ENCODE peak calls at places on chromosomes 13 and 19, in ten cellular contexts. H, M, C, B, I, W, G, R, Y and U are unnamed samples.

GRCh38 chr13:40161931-40162330 is 504.5 kb downstream of the FOXO1 start:
- DNase-seq in H (no peak), M (no peak), C (no peak), B (no peak), I (no peak), W (no peak), G (no peak), R (no peak), Y (no peak), U (no peak)

GRCh38 chr19:18741566-18742121 is 49.5 kb downstream of the COMP start:
- DNase-seq in H (peak), M (peak), C (no peak), B (no peak), I (peak), W (no peak), G (no peak), R (no peak), Y (no peak), U (peak)

GRCh38 chr19:52679598-52679997 is 41.4 kb upstream of the ZNF83 start:
- DNase-seq in H (no peak), M (no peak), C (no peak), B (no peak), I (no peak), W (no peak), G (no peak), R (no peak), Y (no peak), U (no peak)

GRCh38 chr19:14476663-14477401 is 1.7 kb upstream of the PTGER1 start:
- DNase-seq in H (no peak), M (peak), C (no peak), B (no peak), I (no peak), W (no peak), G (no peak), R (peak), Y (peak), U (no peak)

GRCh38 chr19:55683449-55684261 is 8.6 kb downstream of the EPN1 start:
- DNase-seq in H (no peak), M (no peak), C (no peak), B (no peak), I (no peak), W (no peak), G (no peak), R (no peak), Y (no peak), U (peak)

GRCh38 chr19:29259153-29259552 is 46.2 kb upstream of the UQCRFS1 start:
- DNase-seq in H (no peak), M (no peak), C (no peak), B (no peak), I (no peak), W (no peak), G (no peak), R (peak), Y (no peak), U (no peak)

GRCh38 chr13:34647379-34647778 is 294.7 kb upstream of the NBEA start:
- DNase-seq in H (no peak), M (no peak), C (no peak), B (no peak), I (no peak), W (no peak), G (no peak), R (no peak), Y (no peak), U (no peak)

GRCh38 chr19:13887039-13887438 is 10.1 kb downstream of the NANOS3 start:
- DNase-seq in H (no peak), M (no peak), C (no peak), B (no peak), I (no peak), W (no peak), G (no peak), R (no peak), Y (no peak), U (no peak)

GRCh38 chr19:5313307-5313706 is 27.3 kb downstream of the PTPRS start:
- DNase-seq in H (no peak), M (peak), C (no peak), B (no peak), I (no peak), W (no peak), G (no peak), R (no peak), Y (no peak), U (peak)

GRCh38 chr13:39788097-39788496 is 132.6 kb downstream of the COG6 start:
- DNase-seq in H (no peak), M (no peak), C (no peak), B (no peak), I (no peak), W (no peak), G (no peak), R (no peak), Y (no peak), U (no peak)

GRCh38 chr19:48619692-48620565 is 623 bp downstream of the SPHK2 start:
- DNase-seq in H (no peak), M (no peak), C (no peak), B (no peak), I (no peak), W (no peak), G (no peak), R (no peak), Y (no peak), U (no peak)

GRCh38 chr19:35139618-35139943 is 957 bp downstream of the FXYD1 start:
- DNase-seq in H (no peak), M (no peak), C (no peak), B (no peak), I (no peak), W (no peak), G (no peak), R (no peak), Y (no peak), U (no peak)

GRCh38 chr13:104823071-104823470 is 1712.4 kb downstream of the EFNB2 start:
- DNase-seq in H (no peak), M (no peak), C (no peak), B (no peak), I (no peak), W (no peak), G (no peak), R (no peak), Y (no peak), U (no peak)

GRCh38 chr19:55172741-55173140 is 6.3 kb upstream of the DNAAF3 start:
- DNase-seq in H (no peak), M (no peak), C (no peak), B (no peak), I (no peak), W (no peak), G (no peak), R (peak), Y (no peak), U (no peak)

GRCh38 chr13:109610517-109610916 is 175.9 kb downstream of the IRS2 start:
- DNase-seq in H (no peak), M (no peak), C (no peak), B (no peak), I (no peak), W (peak), G (no peak), R (peak), Y (no peak), U (no peak)

GRCh38 chr13:42525035-42525504 is 48.9 kb upstream of the TNFSF11 start:
- DNase-seq in H (no peak), M (no peak), C (no peak), B (no peak), I (no peak), W (no peak), G (no peak), R (peak), Y (no peak), U (no peak)

GRCh38 chr13:112442483-112443090 is 66.4 kb downstream of the SPACA7 start:
- DNase-seq in H (no peak), M (no peak), C (no peak), B (no peak), I (no peak), W (no peak), G (no peak), R (no peak), Y (no peak), U (no peak)

GRCh38 chr19:18839465-18840287 is 7.9 kb downstream of the UPF1 start:
- DNase-seq in H (no peak), M (no peak), C (no peak), B (no peak), I (no peak), W (no peak), G (no peak), R (no peak), Y (no peak), U (no peak)

GRCh38 chr13:25116044-25116443 is 20.1 kb downstream of the PABPC3 start:
- DNase-seq in H (no peak), M (no peak), C (no peak), B (no peak), I (no peak), W (no peak), G (no peak), R (no peak), Y (no peak), U (no peak)

GRCh38 chr19:39160889-39161672 is 35.5 kb downstream of the PAK4 start:
- DNase-seq in H (no peak), M (no peak), C (no peak), B (no peak), I (no peak), W (no peak), G (no peak), R (peak), Y (no peak), U (no peak)

GRCh38 chr19:47107953-47108746 is 5.4 kb downstream of the ZC3H4 start:
- DNase-seq in H (no peak), M (no peak), C (no peak), B (no peak), I (no peak), W (no peak), G (no peak), R (no peak), Y (no peak), U (no peak)

GRCh38 chr19:53388168-53388567 is 6.8 kb upstream of the ZNF765 start:
- DNase-seq in H (no peak), M (no peak), C (no peak), B (no peak), I (no peak), W (no peak), G (no peak), R (no peak), Y (no peak), U (no peak)